ENCODE peak calls at places on chromosomes 5 and 9, in nine cellular contexts. F is HEK293T; L is C1 segment of cervical spinal cord; Y is HS-27A; D is WERI-Rb-1; W is A549; Z is lower leg skin; A is activated T-cell treated with anti-CD3 and anti-CD28 coated beads, Interleukin-2, amount 50 U/mL, for 24 hours; B is progenitor cell of endocrine pancreas. J is an unnamed sample.

GRCh38 chr9:81646337-81646736 is 43.0 kb downstream of the TLE1 start:
- DNase-seq in F (no peak), L (no peak), Y (no peak), D (no peak), W (no peak), Z (no peak), A (no peak), B (no peak), J (no peak)

GRCh38 chr5:113345261-113345940 is 89.4 kb downstream of the TSSK1B start:
- DNase-seq in F (no peak), L (no peak), Y (no peak), D (no peak), W (no peak), Z (no peak), A (no peak), B (no peak), J (no peak)

GRCh38 chr9:68964102-68964541 is 49.8 kb downstream of the PRKACG start:
- DNase-seq in F (no peak), L (no peak), Y (no peak), D (no peak), W (no peak), Z (no peak), A (no peak), B (no peak), J (no peak)

GRCh38 chr9:12956805-12957204 is 182.0 kb downstream of the LURAP1L start:
- DNase-seq in F (no peak), L (no peak), Y (no peak), D (no peak), W (no peak), Z (no peak), A (no peak), B (no peak), J (no peak)

GRCh38 chr5:36686881-36687280 is 80.5 kb downstream of the SLC1A3 start:
- DNase-seq in F (no peak), L (no peak), Y (no peak), D (no peak), W (no peak), Z (no peak), A (no peak), B (no peak), J (no peak)

GRCh38 chr5:17190242-17190778 is 27.1 kb upstream of the BASP1 start:
- DNase-seq in F (peak; percentile 22), L (no peak), Y (peak; percentile 57), D (no peak), W (peak; percentile 33), Z (no peak), A (no peak), B (no peak), J (peak; percentile 77)

GRCh38 chr5:132750471-132751230 is 3.4 kb downstream of the CCNI2 start:
- DNase-seq in F (peak; percentile 3), L (no peak), Y (no peak), D (no peak), W (no peak), Z (no peak), A (no peak), B (no peak), J (no peak)

GRCh38 chr5:54965806-54966205 is 19.6 kb downstream of the ESM1 start:
- DNase-seq in F (no peak), L (no peak), Y (no peak), D (no peak), W (no peak), Z (no peak), A (no peak), B (no peak), J (no peak)

GRCh38 chr5:104367978-104368377 is 805.4 kb upstream of the NUDT12 start:
- DNase-seq in F (no peak), L (no peak), Y (no peak), D (no peak), W (no peak), Z (no peak), A (no peak), B (no peak), J (no peak)

GRCh38 chr5:84306617-84307016 is 78.1 kb downstream of the EDIL3 start:
- DNase-seq in F (no peak), L (no peak), Y (no peak), D (no peak), W (no peak), Z (no peak), A (no peak), B (no peak), J (no peak)

GRCh38 chr5:3517331-3517730 is 78.3 kb upstream of the IRX1 start:
- DNase-seq in F (no peak), L (no peak), Y (no peak), D (no peak), W (no peak), Z (peak; percentile 3), A (no peak), B (no peak), J (no peak)

GRCh38 chr9:34651286-34651685 is 699 bp upstream of the IL11RA start:
- DNase-seq in F (no peak), L (no peak), Y (no peak), D (no peak), W (no peak), Z (no peak), A (no peak), B (no peak), J (no peak)

GRCh38 chr9:20320921-20321320 is 301.4 kb downstream of the MLLT3 start:
- DNase-seq in F (no peak), L (no peak), Y (no peak), D (no peak), W (no peak), Z (no peak), A (no peak), B (no peak), J (no peak)

GRCh38 chr5:139131881-139132480 is 66.2 kb downstream of the SIL1 start:
- DNase-seq in F (no peak), L (no peak), Y (no peak), D (no peak), W (no peak), Z (no peak), A (no peak), B (no peak), J (no peak)

GRCh38 chr9:131013015-131013755 is 4.2 kb downstream of the LAMC3 start:
- DNase-seq in F (no peak), L (no peak), Y (no peak), D (no peak), W (no peak), Z (no peak), A (no peak), B (no peak), J (no peak)

GRCh38 chr5:5331838-5332237 is 90.6 kb upstream of the ICE1 start:
- DNase-seq in F (no peak), L (no peak), Y (no peak), D (no peak), W (no peak), Z (no peak), A (no peak), B (no peak), J (no peak)

GRCh38 chr5:73451218-73452130 is 2.9 kb upstream of the FOXD1 start:
- DNase-seq in F (peak; percentile 71), L (peak; percentile 6), Y (no peak), D (peak; percentile 79), W (no peak), Z (peak; percentile 91), A (peak; percentile 81), B (peak; percentile 74), J (peak; percentile 40)

J was measured in kidney glomerular epithelial cell.